ENCODE peak calls at places on chromosomes 4 and X, in seven cellular contexts. Q is iris pigment epithelial cell; E is H9; Y is fibroblast of gingiva; Z is hypothalamus; R is stimulated activated CD4-positive, alpha-beta T cell treated with anti-CD3 and anti-CD28 coated beads, Interleukin-1b, Interleukin-23, amount 100 ng/mL, for 4 hours; J is Panc1. M is an unnamed sample.

GRCh38 chrX:26651755-26652154 is 435.8 kb downstream of the MAGEB5 start:
- DNase-seq in Z (no peak), Y (no peak), R (no peak), J (no peak), E (no peak), Q (peak; percentile 5), M (no peak)

GRCh38 chr4:8393593-8394038 is 46.9 kb downstream of the ACOX3 start:
- DNase-seq in J (peak; percentile 64), Z (peak; percentile 64), Q (peak; percentile 99), E (no peak), R (no peak), Y (peak; percentile 96), M (peak; percentile 88)

GRCh38 chr4:8642651-8643321 is 50.2 kb downstream of the CPZ start:
- DNase-seq in Z (no peak), E (no peak), Q (no peak), J (no peak), Y (no peak), R (no peak), M (no peak)

GRCh38 chr4:139675651-139676050 is 10.0 kb downstream of the MGST2 start:
- DNase-seq in E (no peak), J (no peak), Y (peak; percentile 7), Q (no peak), R (no peak), Z (no peak), M (no peak)

GRCh38 chrX:24491741-24492140 is 26.7 kb downstream of the PDK3 start:
- DNase-seq in E (peak; percentile 51), J (no peak), Y (no peak), Q (no peak), R (no peak), Z (no peak), M (no peak)

GRCh38 chr4:128601992-128602695 is 207.4 kb upstream of the JADE1 start:
- DNase-seq in Y (peak; percentile 61), Q (peak; percentile 85), E (no peak), J (no peak), R (no peak), Z (peak; percentile 30), M (peak; percentile 50)

GRCh38 chrX:68898661-68899060 is 69.8 kb downstream of the EFNB1 start:
- DNase-seq in E (no peak), R (no peak), Q (no peak), Y (no peak), Z (no peak), J (no peak), M (no peak)

GRCh38 chr4:5932021-5932553 is 39.2 kb upstream of the CRMP1 start:
- DNase-seq in Y (no peak), Q (no peak), Z (no peak), E (no peak), J (no peak), R (no peak), M (no peak)

GRCh38 chr4:104494822-104495559 is at the start of gene CXXC4:
- DNase-seq in J (no peak), R (no peak), Z (peak; percentile 79), E (peak; percentile 87), Y (peak; percentile 15), Q (peak; percentile 45), M (no peak)

GRCh38 chrX:1537031-1537715 is at the start of gene P2RY8:
- DNase-seq in Q (peak; percentile 16), R (peak; percentile 56), J (no peak), E (no peak), Y (no peak), Z (no peak), M (peak; percentile 14)

GRCh38 chr4:24278693-24279092 is 305.7 kb downstream of the DHX15 start:
- DNase-seq in R (no peak), Y (no peak), Q (no peak), E (no peak), J (no peak), Z (no peak), M (peak; percentile 5)

GRCh38 chr4:146051724-146052396 is 113.2 kb upstream of the ZNF827 start:
- DNase-seq in Z (no peak), E (no peak), J (no peak), Q (peak; percentile 86), Y (peak; percentile 78), R (no peak), M (peak; percentile 20)

GRCh38 chr4:104907991-104908390 is 238.7 kb upstream of the TET2 start:
- DNase-seq in Q (no peak), E (no peak), Y (no peak), R (no peak), J (no peak), Z (no peak), M (no peak)

GRCh38 chr4:4659871-4660651 is 118.2 kb upstream of the STX18 start:
- DNase-seq in Q (peak; percentile 94), Y (peak; percentile 85), Z (no peak), R (no peak), J (peak; percentile 67), E (no peak), M (peak; percentile 78)

GRCh38 chrX:113124693-113125092 is 284.1 kb upstream of the AMOT start:
- DNase-seq in Z (no peak), J (no peak), Q (no peak), R (no peak), Y (no peak), E (peak; percentile 34), M (no peak)

GRCh38 chr4:151325320-151326246 is at the start of gene SH3D19:
- DNase-seq in E (peak; percentile 52), Z (peak; percentile 55), R (no peak), Q (peak; percentile 44), J (no peak), Y (peak; percentile 76), M (peak; percentile 48)

GRCh38 chrX:103124284-103124683 is 31.3 kb upstream of the NXF3 start:
- DNase-seq in R (no peak), Z (no peak), E (no peak), Y (no peak), J (no peak), Q (no peak), M (no peak)

GRCh38 chr4:102501635-102502382 is 650 bp downstream of the NFKB1 start:
- DNase-seq in J (no peak), Q (peak; percentile 76), Z (peak; percentile 79), Y (peak; percentile 81), R (peak; percentile 60), E (peak; percentile 55), M (no peak)

GRCh38 chr4:4269856-4270255 is 20.1 kb downstream of the LYAR start:
- DNase-seq in E (no peak), Y (no peak), R (no peak), J (no peak), Q (peak; percentile 81), Z (no peak), M (no peak)

GRCh38 chr4:166169111-166169510 is 296.1 kb downstream of the TLL1 start:
- DNase-seq in Q (peak; percentile 3), Y (no peak), E (peak; percentile 35), Z (no peak), J (no peak), R (no peak), M (no peak)

GRCh38 chrX:115494133-115494532 is 66.8 kb upstream of the PLS3 start:
- DNase-seq in Z (no peak), Q (peak; percentile 15), Y (no peak), J (no peak), R (no peak), E (no peak), M (no peak)

GRCh38 chr4:99655315-99656081 is 2.1 kb downstream of the C4orf54 start:
- DNase-seq in Y (peak; percentile 81), Q (peak; percentile 51), J (no peak), R (no peak), E (no peak), Z (no peak), M (peak; percentile 49)

GRCh38 chr4:165716472-165716871 is 156.6 kb upstream of the TLL1 start:
- DNase-seq in J (no peak), Y (no peak), Q (no peak), Z (no peak), E (no peak), R (no peak), M (no peak)

GRCh38 chr4:81565137-81565870 is 93.6 kb upstream of the RASGEF1B start:
- DNase-seq in Z (peak; percentile 52), Y (peak; percentile 30), R (no peak), Q (peak; percentile 28), J (no peak), E (no peak), M (no peak)

GRCh38 chr4:154578919-154579318 is 11.6 kb downstream of the FGA start:
- DNase-seq in Q (peak; percentile 55), Z (no peak), E (no peak), R (no peak), Y (no peak), J (no peak), M (no peak)

GRCh38 chrX:45208121-45208856 is 7.6 kb upstream of the DIPK2B start:
- DNase-seq in Q (no peak), Y (no peak), J (no peak), E (no peak), Z (no peak), R (no peak), M (no peak)

GRCh38 chrX:75893281-75893680 is 108.2 kb upstream of the MAGEE2 start:
- DNase-seq in Y (no peak), R (no peak), E (no peak), Z (no peak), J (no peak), Q (no peak), M (no peak)

GRCh38 chr4:185305979-185306442 is 89.7 kb downstream of the LRP2BP start:
- DNase-seq in Y (peak; percentile 78), R (no peak), J (peak; percentile 85), E (peak; percentile 75), Z (no peak), Q (peak; percentile 93), M (peak; percentile 51)

GRCh38 chr4:52750819-52751348 is 341 bp downstream of the ERVMER34-1 start:
- DNase-seq in R (no peak), Q (peak; percentile 4), Y (no peak), J (no peak), Z (no peak), E (peak; percentile 53), M (no peak)

GRCh38 chr4:170026253-170026991 is at the start of gene MFAP3L:
- DNase-seq in J (no peak), Q (peak; percentile 93), Z (peak; percentile 93), Y (peak; percentile 88), R (peak; percentile 60), E (peak; percentile 90), M (peak; percentile 63)

GRCh38 chr4:170464614-170465197 is 374.9 kb upstream of the AADAT start:
- DNase-seq in J (no peak), Y (no peak), Q (no peak), R (no peak), Z (no peak), E (peak; percentile 29), M (no peak)

GRCh38 chrX:63686878-63687714 is 97.9 kb downstream of the ARHGEF9 start:
- DNase-seq in R (no peak), Q (peak; percentile 36), J (peak; percentile 35), Y (peak; percentile 24), Z (no peak), E (peak; percentile 26), M (peak; percentile 23)

GRCh38 chr4:127776620-127777019 is 5.5 kb upstream of the HSPA4L start:
- DNase-seq in Y (no peak), R (no peak), E (no peak), Z (no peak), Q (no peak), J (no peak), M (no peak)

GRCh38 chrX:153029875-153030274 is 26.4 kb upstream of the PNMA3 start:
- DNase-seq in E (no peak), R (no peak), Q (no peak), Z (no peak), Y (no peak), J (no peak), M (no peak)

GRCh38 chr4:145130788-145131398 is 32.8 kb downstream of the ABCE1 start:
- DNase-seq in E (no peak), Z (no peak), Y (peak; percentile 94), R (no peak), J (no peak), Q (peak; percentile 91), M (peak; percentile 84)

GRCh38 chrX:102765217-102765616 is 44.7 kb downstream of the GPRASP3 start:
- DNase-seq in Q (peak; percentile 34), Z (no peak), E (no peak), J (no peak), R (no peak), Y (peak; percentile 74), M (peak; percentile 16)

GRCh38 chrX:103651374-103651773 is 22.6 kb downstream of the TCEAL1 start:
- DNase-seq in Z (no peak), E (no peak), R (no peak), Q (no peak), J (no peak), Y (no peak), M (no peak)

GRCh38 chr4:56215901-56216300 is 171.4 kb downstream of the AASDH start:
- DNase-seq in E (peak; percentile 42), R (no peak), Y (no peak), Q (peak; percentile 58), Z (no peak), J (no peak), M (peak; percentile 21)